ENCODE peak calls at places on chromosomes 1 and 21, in nine cellular contexts. V, A, W, S, T, X, E, H and G are unnamed samples.

GRCh38 chr1:155977607-155978324 is 581 bp downstream of the ARHGEF2 start:
- DNase-seq in X (no peak), W (peak; percentile 59), V (no peak), H (no peak), S (peak; percentile 66), T (no peak), E (peak; percentile 39), A (no peak), G (peak; percentile 52)

GRCh38 chr1:44947774-44948311 is 38.6 kb downstream of the EIF2B3 start:
- DNase-seq in E (peak; percentile 46), W (no peak), V (no peak), H (no peak), T (peak; percentile 74), A (no peak), X (peak; percentile 39), S (no peak), G (no peak)

GRCh38 chr1:225467193-225468020 is 39.6 kb upstream of the LBR start:
- DNase-seq in H (no peak), T (peak; percentile 69), S (no peak), W (peak; percentile 66), A (peak; percentile 81), E (no peak), X (no peak), V (peak; percentile 91), G (peak; percentile 30)

GRCh38 chr1:31714442-31715096 is 10.8 kb upstream of the COL16A1 start:
- DNase-seq in E (no peak), V (peak; percentile 25), S (peak; percentile 63), X (peak; percentile 39), T (peak; percentile 70), W (no peak), H (no peak), A (peak; percentile 45), G (peak; percentile 90)

GRCh38 chr1:219279017-219279770 is 105.5 kb downstream of the LYPLAL1 start:
- DNase-seq in W (no peak), V (no peak), E (no peak), S (no peak), H (no peak), X (peak; percentile 56), A (no peak), T (peak; percentile 87), G (no peak)

GRCh38 chr1:67824771-67825170 is 8.5 kb downstream of the GNG12 start:
- DNase-seq in A (no peak), E (peak; percentile 56), V (no peak), X (no peak), T (no peak), S (no peak), W (no peak), H (no peak), G (no peak)

GRCh38 chr1:183559061-183559460 is 31.2 kb downstream of the NCF2 start:
- DNase-seq in W (no peak), H (no peak), E (no peak), T (no peak), S (no peak), X (no peak), A (no peak), V (no peak), G (no peak)

GRCh38 chr1:167082511-167083027 is 7.6 kb downstream of the GPA33 start:
- DNase-seq in T (no peak), A (no peak), X (peak; percentile 73), V (peak; percentile 59), H (no peak), W (no peak), E (no peak), S (no peak), G (no peak)

GRCh38 chr1:151680812-151681211 is 35.8 kb downstream of the CELF3 start:
- DNase-seq in H (peak; percentile 43), X (no peak), W (no peak), S (peak; percentile 73), E (no peak), A (no peak), V (no peak), T (peak; percentile 88), G (no peak)

GRCh38 chr1:27624467-27625233 is 10.3 kb downstream of the FGR start:
- DNase-seq in W (no peak), E (no peak), S (no peak), A (no peak), T (peak; percentile 35), H (no peak), V (no peak), X (no peak), G (no peak)

GRCh38 chr1:202698276-202698675 is 12.0 kb downstream of the SYT2 start:
- DNase-seq in W (no peak), T (no peak), V (peak; percentile 52), H (no peak), E (no peak), X (no peak), S (no peak), A (no peak), G (no peak)

GRCh38 chr1:206768472-206769330 is 1.9 kb upstream of the IL19 start:
- DNase-seq in X (no peak), E (no peak), A (no peak), S (no peak), T (no peak), V (no peak), W (no peak), H (no peak), G (no peak)

GRCh38 chr1:60311838-60312237 is 238.3 kb upstream of the C1orf87 start:
- DNase-seq in E (no peak), X (no peak), S (no peak), A (no peak), H (no peak), V (no peak), W (no peak), T (no peak), G (no peak)

GRCh38 chr1:58782308-58783089 is 1.3 kb downstream of the JUN start:
- DNase-seq in H (no peak), W (peak; percentile 45), A (peak; percentile 70), X (no peak), E (peak; percentile 65), V (peak; percentile 79), S (peak; percentile 22), T (peak; percentile 43), G (peak; percentile 57)

GRCh38 chr1:115239148-115239820 is 98.8 kb downstream of the NGF start:
- DNase-seq in T (no peak), E (no peak), X (no peak), H (peak; percentile 96), S (peak; percentile 40), A (no peak), W (no peak), V (no peak), G (no peak)

GRCh38 chr21:33025106-33025470 is 647 bp upstream of the OLIG2 start:
- DNase-seq in A (no peak), S (no peak), H (no peak), W (no peak), T (no peak), V (no peak), X (no peak), E (no peak), G (no peak)